ENCODE peak calls at places on chromosome 6, in eight cellular contexts. O is IMR-90, J is OCI-LY7, A is DND-41, N is mammary epithelial cell, S is endothelial cell, Z is heart left ventricle, U is WERI-Rb-1. X is an unnamed sample.
A peak's percentile ranks its signal among the peaks of the same experiment; 100 is the strongest.

GRCh38 chr6:155913816-155914215 is 458.2 kb upstream of the NOX3 start:
- DNase-seq in O (no peak), J (no peak), A (no peak), N (no peak), S (no peak), Z (no peak), U (no peak), X (no peak)

GRCh38 chr6:90314516-90314915 is 17.9 kb upstream of the BACH2 start:
- DNase-seq in O (no peak), J (peak; percentile 63), A (no peak), N (no peak), S (no peak), Z (no peak), U (no peak), X (no peak)

GRCh38 chr6:150301871-150302800 is 66.7 kb upstream of the IYD start:
- DNase-seq in O (peak; percentile 58), J (no peak), A (no peak), N (peak; percentile 84), S (no peak), Z (no peak), U (no peak), X (peak; percentile 64)

GRCh38 chr6:474454-475185 is 83.1 kb downstream of the IRF4 start:
- DNase-seq in O (no peak), J (peak; percentile 84), A (peak; percentile 89), N (no peak), S (peak; percentile 23), Z (no peak), U (no peak), X (peak; percentile 81)

GRCh38 chr6:139250296-139251274 is 41.2 kb downstream of the TXLNB start:
- DNase-seq in O (peak; percentile 59), J (peak; percentile 84), A (peak; percentile 73), N (peak; percentile 37), S (peak; percentile 74), Z (peak; percentile 71), U (peak; percentile 70), X (peak; percentile 66)

GRCh38 chr6:73236147-73236750 is 11.0 kb upstream of the KHDC1L start:
- DNase-seq in O (peak; percentile 97), J (no peak), A (no peak), N (peak; percentile 89), S (no peak), Z (no peak), U (no peak), X (no peak)

GRCh38 chr6:151494235-151494950 is 576 bp downstream of the CCDC170 start:
- DNase-seq in O (peak; percentile 41), J (peak; percentile 8), A (no peak), N (peak; percentile 63), S (peak; percentile 19), Z (no peak), U (peak; percentile 65), X (peak; percentile 27)

GRCh38 chr6:52725530-52726192 is 37.6 kb downstream of the GSTA2 start:
- DNase-seq in O (peak; percentile 28), J (no peak), A (no peak), N (peak; percentile 78), S (no peak), Z (no peak), U (no peak), X (no peak)

GRCh38 chr6:52231411-52232127 is 12.7 kb downstream of the IL17F start:
- DNase-seq in O (no peak), J (no peak), A (no peak), N (no peak), S (no peak), Z (no peak), U (no peak), X (no peak)

GRCh38 chr6:148945311-148946021 is 198.6 kb downstream of the UST start:
- DNase-seq in O (no peak), J (no peak), A (no peak), N (no peak), S (no peak), Z (no peak), U (no peak), X (no peak)

GRCh38 chr6:6713660-6714446 is 125.3 kb downstream of the LY86 start:
- DNase-seq in O (peak; percentile 52), J (no peak), A (peak; percentile 45), N (no peak), S (no peak), Z (no peak), U (no peak), X (no peak)

GRCh38 chr6:152948150-152948768 is 34.6 kb downstream of the FBXO5 start:
- DNase-seq in O (peak; percentile 52), J (peak; percentile 53), A (no peak), N (peak; percentile 26), S (peak; percentile 12), Z (no peak), U (no peak), X (peak; percentile 34)

GRCh38 chr6:135537782-135538301 is 40.3 kb upstream of the AHI1 start:
- DNase-seq in O (peak; percentile 89), J (no peak), A (no peak), N (peak; percentile 90), S (no peak), Z (no peak), U (no peak), X (no peak)

GRCh38 chr6:76684881-76685280 is 612.4 kb upstream of the IMPG1 start:
- DNase-seq in O (peak; percentile 2), J (no peak), A (no peak), N (no peak), S (no peak), Z (no peak), U (no peak), X (no peak)

GRCh38 chr6:165662671-165663282 is at the start of gene PDE10A:
- DNase-seq in O (peak; percentile 55), J (no peak), A (no peak), N (peak; percentile 3), S (peak; percentile 61), Z (peak; percentile 85), U (peak; percentile 19), X (peak; percentile 62)

GRCh38 chr6:73579389-73579788 is 58.6 kb upstream of the EEF1A1 start:
- DNase-seq in O (no peak), J (no peak), A (no peak), N (no peak), S (no peak), Z (no peak), U (no peak), X (no peak)

GRCh38 chr6:31717499-31718222 is 2.5 kb downstream of the LY6G6D start:
- DNase-seq in O (no peak), J (no peak), A (no peak), N (peak; percentile 50), S (no peak), Z (no peak), U (peak; percentile 17), X (no peak)
- TF ChIP-seq CTCF in O (no peak), J (no peak), A (no peak), N (peak; percentile 54), S (no peak), Z (no peak), U (no peak), X (no peak)

DNA sequence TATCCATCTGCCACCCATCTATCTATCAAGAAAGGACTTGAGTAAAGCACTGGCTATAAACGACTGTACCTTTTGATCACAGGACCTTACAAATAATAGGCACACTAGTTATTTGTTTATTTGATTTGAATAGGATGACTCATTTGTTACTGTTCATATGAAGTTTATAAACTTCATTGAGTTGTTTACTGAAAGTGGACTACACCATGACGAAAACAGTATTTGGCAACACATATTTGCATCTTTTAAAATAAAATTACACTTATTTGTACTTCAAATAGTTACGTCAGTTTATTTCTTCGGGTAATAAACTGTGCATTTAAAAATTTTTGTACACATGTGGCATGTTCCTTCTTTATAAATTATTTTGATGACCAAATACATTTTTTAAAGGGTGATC is 133.0 kb downstream of the OGFRL1 start:
- DNase-seq in O (no peak), J (no peak), A (no peak), N (no peak), S (no peak), Z (no peak), U (no peak), X (no peak)
- TF ChIP-seq CTCF in O (no peak), J (no peak), A (no peak), N (no peak), S (no peak), Z (no peak), U (no peak), X (no peak)

DNA sequence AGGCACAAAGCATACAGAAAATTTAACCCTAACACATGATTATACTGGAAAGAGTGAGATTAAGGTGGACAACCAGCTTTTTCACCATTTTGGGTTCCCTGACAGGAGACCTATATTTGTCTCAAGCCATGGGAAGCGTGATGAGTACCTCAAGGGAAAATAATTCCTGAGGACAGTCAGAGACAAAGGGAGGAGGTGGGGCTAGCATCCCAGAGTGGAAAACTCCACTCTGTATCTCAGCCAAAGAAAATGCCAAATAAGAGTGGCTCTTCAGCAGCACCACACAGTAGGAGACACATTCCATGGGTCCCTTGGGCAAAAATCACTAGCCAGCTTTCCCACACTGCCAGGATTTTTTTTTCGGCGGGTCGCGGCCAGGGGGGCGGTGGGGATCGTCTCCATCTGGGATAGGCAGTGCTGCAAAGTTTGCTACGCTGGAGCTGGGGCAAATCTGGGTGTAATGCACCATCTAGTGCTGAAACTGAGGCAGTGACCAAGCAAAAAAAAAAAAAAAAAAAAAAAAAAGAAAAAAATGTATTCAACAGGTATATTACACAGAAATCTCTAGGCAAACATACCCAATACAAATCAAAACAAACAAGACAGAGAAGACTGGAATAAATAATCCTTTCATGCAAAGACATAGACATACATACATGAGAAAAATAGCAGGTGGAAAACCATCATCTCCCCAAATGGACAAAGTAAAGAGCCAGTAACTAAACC is 77.3 kb upstream of the SLC35F1 start:
- DNase-seq in O (peak; percentile 30), J (no peak), A (no peak), N (peak; percentile 33), S (peak; percentile 65), Z (peak; percentile 32), U (peak; percentile 63), X (peak; percentile 34)
- TF ChIP-seq CTCF in O (peak; percentile 56), J (peak; percentile 37), A (peak; percentile 24), N (peak; percentile 69), S (peak; percentile 57), Z (no peak), U (peak; percentile 66), X (peak; percentile 55)

GRCh38 chr6:77707603-77708002 is 54.8 kb downstream of the MEI4 start:
- DNase-seq in O (no peak), J (no peak), A (no peak), N (no peak), S (no peak), Z (no peak), U (no peak), X (no peak)
- TF ChIP-seq CTCF in O (no peak), J (no peak), A (no peak), N (no peak), S (no peak), Z (no peak), U (peak; percentile 16), X (no peak)